ENCODE peak calls at places on chromosomes 13 and 19, in six cellular contexts. O is H9, Q is mesenchymal stem cell, B is IMR-90, K is mesendoderm, E is H1. A is an unnamed sample.

GRCh38 chr13:24052547-24052981 is 108.0 kb upstream of the SPATA13 start:
- DNase-seq in O (no peak), Q (peak), B (peak), K (no peak), E (no peak), A (no peak)

GRCh38 chr13:98997738-98998641 is 20.1 kb upstream of the DOCK9 start:
- DNase-seq in O (no peak), Q (no peak), B (no peak), K (no peak), E (no peak), A (no peak)

GRCh38 chr13:43664700-43665191 is 122.0 kb downstream of the ENOX1 start:
- DNase-seq in O (no peak), Q (peak), B (peak), K (peak), E (no peak), A (no peak)

GRCh38 chr19:32647361-32647760 is 27.6 kb downstream of the ANKRD27 start:
- DNase-seq in O (no peak), Q (no peak), B (no peak), K (no peak), E (no peak), A (no peak)

GRCh38 chr13:85543144-85543543 is 256.1 kb downstream of the SLITRK6 start:
- DNase-seq in O (no peak), Q (no peak), B (no peak), K (no peak), E (no peak), A (no peak)

GRCh38 chr19:15759962-15760565 is 22.3 kb downstream of the OR10H3 start:
- DNase-seq in O (no peak), Q (no peak), B (no peak), K (no peak), E (no peak), A (no peak)

GRCh38 chr19:679418-680286 is 3.5 kb downstream of the FSTL3 start:
- DNase-seq in O (peak), Q (peak), B (peak), K (peak), E (no peak), A (no peak)

GRCh38 chr13:39887424-39887823 is 232.0 kb downstream of the COG6 start:
- DNase-seq in O (no peak), Q (no peak), B (no peak), K (no peak), E (no peak), A (no peak)

GRCh38 chr13:35892837-35893814 is 238.1 kb downstream of the DCLK1 start:
- DNase-seq in O (no peak), Q (no peak), B (no peak), K (no peak), E (no peak), A (no peak)

GRCh38 chr19:45765365-45766292 is 3.4 kb downstream of the SIX5 start:
- DNase-seq in O (no peak), Q (no peak), B (no peak), K (no peak), E (no peak), A (no peak)

GRCh38 chr19:45762870-45763631 is 6.0 kb downstream of the SIX5 start:
- DNase-seq in O (no peak), Q (no peak), B (no peak), K (no peak), E (no peak), A (no peak)

GRCh38 chr19:45764947-45765346 is 4.1 kb downstream of the SIX5 start:
- DNase-seq in O (no peak), Q (no peak), B (no peak), K (peak), E (no peak), A (no peak)

GRCh38 chr19:45763691-45764294 is 5.3 kb downstream of the SIX5 start:
- DNase-seq in O (no peak), Q (no peak), B (no peak), K (no peak), E (no peak), A (no peak)

DNA sequence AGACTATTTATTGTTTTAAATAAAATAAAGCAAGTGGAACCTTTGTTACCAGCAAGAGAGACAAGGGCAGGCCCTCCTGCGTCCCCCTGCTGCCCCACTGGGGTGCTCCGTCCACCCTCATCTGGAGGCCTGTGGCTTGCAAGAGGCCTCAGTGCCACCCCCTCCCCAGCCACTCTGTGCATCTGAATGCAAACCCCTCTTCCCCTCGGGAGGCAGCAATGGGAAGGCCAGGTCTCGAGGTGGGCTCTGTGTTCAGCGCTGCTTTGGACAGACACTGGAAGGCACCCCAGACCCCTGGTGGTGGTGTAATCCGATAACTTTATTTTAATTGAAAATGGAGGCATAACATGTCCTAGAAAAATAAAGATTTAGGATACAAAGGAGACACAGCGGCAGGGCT is 4.6 kb downstream of the SIX5 start:
- DNase-seq in O (no peak), Q (no peak), B (no peak), K (no peak), E (no peak), A (no peak)
- H2BK15ac ChIP-seq in O (no peak), Q (no peak), B (no peak), K (no peak), E (no peak), A (peak)

GRCh38 chr13:100630564-100630963 is 42.0 kb upstream of the GGACT start:
- DNase-seq in O (no peak), Q (no peak), B (no peak), K (peak), E (no peak), A (peak)

GRCh38 chr13:100625447-100625846 is 36.9 kb upstream of the GGACT start:
- DNase-seq in O (no peak), Q (no peak), B (no peak), K (no peak), E (no peak), A (no peak)

DNA sequence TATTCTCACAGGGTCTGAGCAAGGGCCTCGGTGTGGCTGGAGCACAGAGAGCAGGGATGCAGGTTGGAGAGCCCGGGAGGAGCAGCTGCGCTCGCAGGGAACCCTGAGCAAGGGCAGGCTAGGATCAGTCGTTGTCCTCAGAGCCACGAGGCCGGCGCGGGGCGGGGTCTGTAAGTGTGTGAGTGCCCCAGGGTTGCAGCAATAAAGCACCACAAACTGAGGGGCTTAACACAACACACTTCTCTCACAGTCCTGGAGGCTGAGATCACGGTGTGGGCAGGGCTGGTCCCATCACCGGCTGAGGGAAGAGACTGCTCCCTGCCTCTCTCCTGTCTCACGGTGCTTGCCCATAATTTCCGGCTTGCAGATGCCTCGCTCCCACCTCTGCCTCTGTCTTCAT is 38.6 kb upstream of the GGACT start:
- DNase-seq in O (no peak), Q (no peak), B (no peak), K (no peak), E (no peak), A (no peak)
- H4K8ac ChIP-seq in O (no peak), Q (no peak), B (no peak), K (no peak), E (no peak), A (no peak)

DNA sequence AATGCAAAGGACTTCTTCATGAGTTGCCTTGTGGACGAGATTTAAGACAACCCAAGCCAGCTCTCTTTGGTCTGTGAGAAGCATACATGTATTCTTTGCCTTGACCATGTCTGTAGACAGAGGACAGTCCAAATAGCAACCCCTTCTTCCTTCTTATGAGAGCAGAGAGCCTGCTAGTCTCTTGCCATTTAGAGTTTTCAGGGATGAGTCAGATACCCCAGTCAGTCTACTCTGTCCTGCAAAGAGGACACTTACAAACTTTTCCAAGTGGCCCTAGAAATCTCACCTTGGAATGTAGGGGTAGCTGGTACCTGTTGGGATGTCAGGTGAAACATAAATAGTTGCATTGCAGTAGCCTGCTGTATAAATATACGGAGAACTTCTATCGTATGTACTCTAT is 36.7 kb downstream of the DNAJC3 start:
- DNase-seq in O (no peak), Q (peak), B (peak), K (no peak), E (no peak), A (no peak)
- H2BK15ac ChIP-seq in O (no peak), Q (no peak), B (no peak), K (no peak), E (no peak), A (no peak)

GRCh38 chr19:17242431-17243208 is 3.1 kb downstream of the NR2F6 start:
- DNase-seq in O (no peak), Q (no peak), B (no peak), K (no peak), E (no peak), A (no peak)
- H4K8ac ChIP-seq in O (no peak), Q (no peak), B (no peak), K (no peak), E (no peak), A (no peak)

GRCh38 chr19:5001547-5002131 is 32.7 kb downstream of the KDM4B start:
- DNase-seq in O (peak), Q (peak), B (peak), K (peak), E (no peak), A (no peak)

GRCh38 chr19:5002143-5002542 is 33.2 kb downstream of the KDM4B start:
- DNase-seq in O (no peak), Q (peak), B (peak), K (no peak), E (no peak), A (no peak)

GRCh38 chr19:5003781-5004180 is 34.9 kb downstream of the KDM4B start:
- DNase-seq in O (no peak), Q (no peak), B (no peak), K (no peak), E (no peak), A (no peak)

GRCh38 chr19:4997297-4997696 is 28.4 kb downstream of the KDM4B start:
- DNase-seq in O (no peak), Q (no peak), B (no peak), K (no peak), E (no peak), A (no peak)

DNA sequence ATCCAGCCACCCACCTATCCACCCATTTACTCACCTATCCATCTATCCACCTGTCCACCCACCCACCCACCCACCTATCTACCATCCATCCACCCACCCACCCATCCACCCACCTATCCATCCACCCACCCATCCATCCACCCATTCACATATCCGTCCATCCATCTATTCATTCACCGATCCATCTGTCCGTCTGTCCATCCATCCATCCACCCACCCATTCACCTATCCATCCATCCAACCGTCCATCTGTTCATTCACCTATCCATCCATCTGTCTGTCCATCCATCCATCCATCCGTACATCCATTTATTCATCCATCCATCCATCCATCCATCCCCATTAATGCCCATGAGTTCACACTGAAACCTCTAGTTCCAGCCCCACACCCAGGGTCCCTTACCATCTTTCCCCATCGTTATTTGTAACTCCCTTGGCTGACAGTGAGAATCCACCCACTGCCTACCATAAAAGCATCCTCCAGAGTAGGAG is 31.3 kb downstream of the KDM4B start:
- DNase-seq in O (no peak), Q (no peak), B (no peak), K (no peak), E (no peak), A (no peak)
- H2BK15ac ChIP-seq in O (no peak), Q (no peak), B (no peak), K (no peak), E (no peak), A (no peak)

DNA sequence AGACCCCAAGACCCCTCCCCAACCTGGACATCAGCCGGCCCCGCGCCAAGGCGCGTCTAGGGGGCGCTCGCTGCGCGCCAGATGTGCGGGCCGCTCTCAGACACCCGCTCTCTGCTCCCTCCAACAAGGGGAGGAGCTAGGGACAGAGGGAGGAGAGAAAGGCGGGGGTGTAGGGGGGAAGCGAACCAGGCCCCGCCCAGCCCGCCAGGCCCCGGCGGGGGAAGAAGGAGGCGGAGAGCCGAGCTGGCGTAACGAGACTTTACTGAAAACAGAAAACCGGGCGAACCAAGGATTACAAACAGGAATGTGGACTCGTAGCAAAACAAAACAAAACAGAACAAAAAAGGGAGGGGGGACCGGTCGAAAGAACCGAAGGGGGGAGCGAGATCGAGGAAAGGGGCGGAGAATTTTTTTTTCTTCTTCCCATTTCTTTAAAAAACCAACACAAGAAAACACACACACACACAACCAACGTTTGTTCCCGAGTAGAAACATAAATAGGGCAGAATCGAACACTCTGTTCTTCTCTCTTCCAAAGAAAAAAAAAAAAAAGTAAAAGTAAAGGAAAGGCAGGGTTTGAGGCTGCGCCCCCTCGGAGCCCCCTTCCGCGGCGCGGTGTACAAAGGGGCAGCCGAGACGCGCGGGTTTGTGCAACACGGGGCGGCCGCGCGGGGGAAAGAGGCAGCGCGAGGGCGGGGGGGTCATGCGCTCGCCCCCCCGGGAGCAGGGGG is 1.7 kb downstream of the JUND start:
- DNase-seq in O (peak), Q (peak), B (peak), K (peak), E (peak), A (peak)
- H4K8ac ChIP-seq in O (no peak), Q (peak), B (no peak), K (no peak), E (peak), A (no peak)

GRCh38 chr13:41222259-41222852 is 28.0 kb upstream of the KBTBD7 start:
- DNase-seq in O (peak), Q (peak), B (peak), K (peak), E (no peak), A (peak)
- H2BK15ac ChIP-seq in O (no peak), Q (peak), B (peak), K (no peak), E (no peak), A (no peak)

DNA sequence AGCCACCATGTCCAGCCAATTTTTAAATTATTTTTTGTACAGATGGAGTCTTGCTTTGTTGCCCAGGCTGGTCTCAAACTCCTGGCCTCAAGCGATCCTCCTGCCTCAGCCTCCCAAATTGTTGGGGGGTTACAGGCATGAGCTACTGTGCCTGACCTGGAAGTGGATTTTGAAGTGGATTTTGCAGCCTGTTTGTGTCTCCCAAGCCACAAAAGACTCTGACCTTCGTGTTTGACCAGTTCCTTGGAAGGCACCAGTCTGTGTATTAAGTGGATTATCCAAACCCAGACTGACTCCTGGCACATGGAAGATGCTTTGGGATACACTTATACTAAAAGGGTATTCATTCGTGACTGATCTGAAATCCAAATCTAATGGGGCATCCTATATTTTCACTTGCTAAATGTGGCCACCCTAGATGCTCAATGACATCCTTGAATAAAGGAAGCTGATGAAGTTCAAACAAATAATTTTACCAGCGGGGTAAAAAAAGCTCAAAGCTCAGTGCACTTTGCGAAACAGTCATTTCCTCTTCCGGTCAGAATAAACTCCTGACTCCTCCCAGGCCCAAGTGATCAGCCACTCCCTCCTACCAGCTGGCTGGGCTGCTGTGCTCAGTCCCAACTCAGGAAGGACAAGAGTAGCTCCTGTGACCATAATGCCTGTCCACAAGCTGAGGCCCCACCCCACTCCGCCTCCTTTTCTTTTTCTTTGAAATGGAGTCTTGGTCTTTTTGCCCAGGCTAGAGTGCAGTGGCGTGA is 32.6 kb upstream of the GATAD2A start:
- DNase-seq in O (peak), Q (peak), B (peak), K (peak), E (no peak), A (no peak)
- H4K8ac ChIP-seq in O (no peak), Q (peak), B (peak), K (no peak), E (no peak), A (no peak)